ENCODE peak calls at places on chromosome 21, in seven cellular contexts. Q is psoas muscle; K is neural progenitor cell; A is AG10803; G is CD8-positive, alpha-beta T cell; S is left ventricle myocardium inferior; F is brain microvascular endothelial cell. L is an unnamed sample.

GRCh38 chr21:46622226-46622625 is 13.2 kb upstream of the PRMT2 start:
- DNase-seq in Q (peak), K (peak), A (no peak), G (peak), S (peak), F (peak), L (no peak)

GRCh38 chr21:31509108-31510017 is 150.1 kb upstream of the SOD1 start:
- DNase-seq in Q (no peak), K (peak), A (no peak), G (peak), S (no peak), F (peak), L (no peak)

GRCh38 chr21:17613242-17613676 is 558 bp upstream of the BTG3 start:
- DNase-seq in Q (peak), K (no peak), A (peak), G (no peak), S (no peak), F (no peak), L (no peak)

GRCh38 chr21:34599534-34600101 is 15.3 kb downstream of the RCAN1 start:
- DNase-seq in Q (no peak), K (no peak), A (no peak), G (no peak), S (no peak), F (no peak), L (no peak)

GRCh38 chr21:26089730-26090129 is 80.8 kb downstream of the APP start:
- DNase-seq in Q (no peak), K (no peak), A (no peak), G (no peak), S (no peak), F (no peak), L (no peak)

GRCh38 chr21:15449556-15449955 is 280.2 kb upstream of the USP25 start:
- DNase-seq in Q (no peak), K (no peak), A (no peak), G (no peak), S (no peak), F (no peak), L (no peak)

GRCh38 chr21:14591882-14592281 is 45.8 kb upstream of the SAMSN1 start:
- DNase-seq in Q (peak), K (no peak), A (peak), G (no peak), S (no peak), F (peak), L (no peak)

GRCh38 chr21:34122047-34122446 is 48.7 kb downstream of the MRPS6 start:
- DNase-seq in Q (no peak), K (no peak), A (no peak), G (no peak), S (no peak), F (no peak), L (no peak)

GRCh38 chr21:33441489-33442477 is 38.0 kb downstream of the TMEM50B start:
- DNase-seq in Q (peak), K (no peak), A (peak), G (no peak), S (peak), F (peak), L (no peak)

GRCh38 chr21:45448810-45449657 is 44.1 kb downstream of the COL18A1 start:
- DNase-seq in Q (peak), K (no peak), A (no peak), G (no peak), S (no peak), F (no peak), L (no peak)
- H3K4me3 ChIP-seq in Q (no peak), K (no peak), A (no peak), G (no peak), S (no peak), F (no peak), L (no peak)

DNA sequence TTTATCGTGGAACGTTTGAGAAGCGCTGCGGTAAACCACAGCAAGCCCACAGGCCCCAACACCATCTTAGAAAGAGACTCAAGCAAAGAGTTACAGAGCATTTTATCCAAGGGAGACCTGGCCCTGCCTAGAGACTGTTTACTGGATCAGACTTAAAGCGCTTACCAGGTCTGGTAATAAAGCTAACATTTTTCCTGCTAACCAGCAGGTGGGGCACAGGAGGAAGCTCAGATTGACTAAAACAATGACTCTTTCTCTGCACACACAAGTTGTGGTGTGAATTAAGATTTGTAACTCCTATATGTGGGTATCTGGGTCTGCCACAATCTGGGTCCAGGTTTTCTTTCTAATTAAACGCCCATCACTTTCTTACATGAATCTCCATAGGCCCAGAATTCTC is 136.5 kb upstream of the ETS2 start:
- DNase-seq in Q (no peak), K (peak), A (peak), G (no peak), S (no peak), F (peak), L (no peak)
- TF ChIP-seq CTCF in Q (no peak), K (peak), A (peak), G (no peak), S (peak), F (peak), L (peak)

GRCh38 chr21:28885853-28886177 is 106.9 kb downstream of the LTN1 start:
- DNase-seq in Q (no peak), K (no peak), A (peak), G (no peak), S (no peak), F (no peak), L (no peak)
- H3K4me3 ChIP-seq in Q (no peak), K (no peak), A (peak), G (peak), S (no peak), F (no peak), L (no peak)

GRCh38 chr21:43832158-43832550 is 32.9 kb upstream of the AGPAT3 start:
- DNase-seq in Q (no peak), K (no peak), A (no peak), G (no peak), S (no peak), F (no peak), L (no peak)

GRCh38 chr21:43829161-43829560 is 35.9 kb upstream of the AGPAT3 start:
- DNase-seq in Q (no peak), K (no peak), A (no peak), G (no peak), S (no peak), F (no peak), L (no peak)

GRCh38 chr21:43832648-43833047 is 32.4 kb upstream of the AGPAT3 start:
- DNase-seq in Q (no peak), K (no peak), A (no peak), G (no peak), S (no peak), F (no peak), L (no peak)

GRCh38 chr21:43827015-43827611 is 37.7 kb downstream of the RRP1 start:
- DNase-seq in Q (peak), K (no peak), A (peak), G (no peak), S (no peak), F (peak), L (no peak)

DNA sequence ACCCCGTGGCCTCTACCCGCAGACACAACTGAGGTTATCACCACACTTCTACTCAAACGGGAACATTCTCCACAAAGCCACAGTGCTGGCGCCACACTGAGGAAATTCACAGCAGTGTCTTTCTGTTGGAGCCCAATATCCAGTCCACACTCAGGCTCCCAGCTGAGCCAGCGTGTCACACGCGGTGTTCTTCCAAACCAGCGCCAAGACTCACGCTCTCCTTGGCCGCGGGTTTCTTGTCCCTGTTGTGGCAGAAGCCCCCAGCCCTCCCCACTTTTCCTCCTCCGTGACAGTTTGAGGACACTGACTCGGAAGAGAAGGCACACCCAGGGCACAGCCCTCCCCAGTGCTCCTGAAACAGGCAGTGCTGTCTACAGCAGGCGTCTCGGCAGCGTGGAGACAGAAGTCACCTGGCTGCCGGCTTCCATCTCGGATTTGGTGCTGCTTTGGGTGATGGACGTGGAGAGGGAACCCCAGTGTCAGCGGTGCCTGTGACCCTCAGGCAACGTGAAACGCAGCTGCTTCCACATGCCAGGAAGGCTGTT is 35.4 kb upstream of the AGPAT3 start:
- DNase-seq in Q (no peak), K (no peak), A (no peak), G (no peak), S (no peak), F (no peak), L (no peak)
- TF ChIP-seq CTCF in Q (no peak), K (no peak), A (no peak), G (no peak), S (no peak), F (peak), L (no peak)

GRCh38 chr21:41980561-41980960 is 26.7 kb upstream of the C2CD2 start:
- DNase-seq in Q (no peak), K (no peak), A (no peak), G (no peak), S (no peak), F (no peak), L (no peak)

GRCh38 chr21:41987310-41987709 is 22.9 kb downstream of the ZBTB21 start:
- DNase-seq in Q (no peak), K (no peak), A (no peak), G (no peak), S (no peak), F (no peak), L (no peak)

GRCh38 chr21:41983229-41983628 is 26.9 kb downstream of the ZBTB21 start:
- DNase-seq in Q (no peak), K (no peak), A (no peak), G (no peak), S (no peak), F (no peak), L (no peak)

GRCh38 chr21:41991659-41992058 is 18.5 kb downstream of the ZBTB21 start:
- DNase-seq in Q (no peak), K (no peak), A (no peak), G (no peak), S (no peak), F (no peak), L (no peak)

GRCh38 chr21:41985662-41986416 is 24.3 kb downstream of the ZBTB21 start:
- DNase-seq in Q (no peak), K (no peak), A (no peak), G (no peak), S (no peak), F (no peak), L (no peak)
- H3K4me3 ChIP-seq in Q (no peak), K (no peak), A (no peak), G (no peak), S (no peak), F (no peak), L (no peak)

GRCh38 chr21:38234395-38235142 is 22.2 kb upstream of the KCNJ15 start:
- DNase-seq in Q (no peak), K (no peak), A (no peak), G (no peak), S (no peak), F (no peak), L (no peak)

GRCh38 chr21:38241029-38241740 is 15.6 kb upstream of the KCNJ15 start:
- DNase-seq in Q (no peak), K (no peak), A (peak), G (no peak), S (peak), F (peak), L (no peak)

GRCh38 chr21:38242036-38242435 is 14.8 kb upstream of the KCNJ15 start:
- DNase-seq in Q (no peak), K (no peak), A (peak), G (no peak), S (no peak), F (no peak), L (no peak)

GRCh38 chr21:38240121-38240520 is 16.7 kb upstream of the KCNJ15 start:
- DNase-seq in Q (no peak), K (no peak), A (no peak), G (no peak), S (no peak), F (no peak), L (no peak)

GRCh38 chr21:38236232-38236631 is 20.6 kb upstream of the KCNJ15 start:
- DNase-seq in Q (no peak), K (no peak), A (peak), G (no peak), S (no peak), F (peak), L (no peak)
- TF ChIP-seq CTCF in Q (no peak), K (no peak), A (peak), G (no peak), S (no peak), F (peak), L (no peak)

GRCh38 chr21:37371041-37371397 is 4.4 kb downstream of the DYRK1A start:
- DNase-seq in Q (no peak), K (no peak), A (no peak), G (no peak), S (no peak), F (no peak), L (no peak)

GRCh38 chr21:37368536-37369279 is 2.1 kb downstream of the DYRK1A start:
- DNase-seq in Q (no peak), K (no peak), A (peak), G (no peak), S (no peak), F (peak), L (no peak)

GRCh38 chr21:37372127-37372731 is 5.7 kb downstream of the DYRK1A start:
- DNase-seq in Q (no peak), K (no peak), A (no peak), G (no peak), S (no peak), F (no peak), L (no peak)

GRCh38 chr21:37369307-37369854 is 2.8 kb downstream of the DYRK1A start:
- DNase-seq in Q (no peak), K (no peak), A (no peak), G (no peak), S (no peak), F (no peak), L (no peak)

GRCh38 chr21:37370152-37371040 is 3.8 kb downstream of the DYRK1A start:
- DNase-seq in Q (no peak), K (no peak), A (peak), G (no peak), S (no peak), F (no peak), L (no peak)
- H3K4me3 ChIP-seq in Q (peak), K (peak), A (peak), G (peak), S (peak), F (peak), L (peak)

L was measured in esophagus squamous epithelium.